ENCODE peak calls at places on chromosome 20, in nine cellular contexts. U, H, Y, R, M, T, A, I and E are unnamed samples.

GRCh38 chr20:37598611-37599342 is 71.1 kb upstream of the BLCAP start:
- DNase-seq in T (no peak), Y (no peak), I (no peak), U (no peak), A (no peak), H (no peak), R (no peak), M (no peak), E (no peak)

GRCh38 chr20:35339007-35339406 is 46.8 kb upstream of the FAM83C start:
- DNase-seq in I (no peak), R (no peak), M (no peak), U (peak; percentile 67), A (no peak), H (no peak), T (no peak), Y (no peak), E (no peak)

GRCh38 chr20:9166153-9166780 is 97.4 kb downstream of the PLCB4 start:
- DNase-seq in R (no peak), T (no peak), A (no peak), U (no peak), I (no peak), M (no peak), H (no peak), Y (no peak), E (no peak)

GRCh38 chr20:858011-858410 is 24.5 kb downstream of the FAM110A start:
- DNase-seq in U (no peak), H (no peak), T (no peak), Y (no peak), I (no peak), M (no peak), A (no peak), R (no peak), E (no peak)

GRCh38 chr20:47282864-47283263 is 73.6 kb downstream of the ZMYND8 start:
- DNase-seq in T (no peak), U (no peak), R (no peak), H (no peak), I (no peak), A (no peak), M (no peak), Y (no peak), E (no peak)

GRCh38 chr20:48679011-48679410 is 148.8 kb downstream of the PREX1 start:
- DNase-seq in R (no peak), H (no peak), T (no peak), A (no peak), I (no peak), U (no peak), M (no peak), Y (no peak), E (no peak)

GRCh38 chr20:37890643-37891042 is 12.3 kb upstream of the VSTM2L start:
- DNase-seq in I (no peak), Y (no peak), T (no peak), M (no peak), H (no peak), U (no peak), R (no peak), A (no peak), E (no peak)

GRCh38 chr20:49937023-49937929 is 1.1 kb downstream of the RNF114 start:
- DNase-seq in H (peak; percentile 33), A (no peak), U (no peak), Y (no peak), M (no peak), I (peak; percentile 42), T (no peak), R (no peak), E (no peak)

GRCh38 chr20:50153153-50153499 is 397 bp downstream of the PEDS1 start:
- DNase-seq in T (no peak), U (no peak), I (peak; percentile 44), A (no peak), Y (no peak), H (no peak), M (no peak), R (no peak), E (no peak)

GRCh38 chr20:62581308-62581707 is 61.0 kb upstream of the SLCO4A1 start:
- DNase-seq in R (no peak), T (no peak), A (no peak), M (no peak), Y (no peak), I (no peak), U (no peak), H (no peak), E (no peak)

GRCh38 chr20:54642733-54643667 is 167.6 kb downstream of the DOK5 start:
- DNase-seq in T (no peak), R (no peak), Y (no peak), M (no peak), U (no peak), I (no peak), A (no peak), H (no peak), E (no peak)

GRCh38 chr20:19880256-19881079 is 122.4 kb downstream of the RIN2 start:
- DNase-seq in R (no peak), A (no peak), T (no peak), I (no peak), M (no peak), U (peak; percentile 23), H (peak; percentile 23), Y (no peak), E (no peak)

GRCh38 chr20:11296221-11296620 is 621.5 kb upstream of the BTBD3 start:
- DNase-seq in Y (no peak), R (no peak), I (no peak), T (no peak), M (no peak), U (no peak), A (no peak), H (no peak), E (no peak)

GRCh38 chr20:19621072-19621471 is 137.0 kb upstream of the RIN2 start:
- DNase-seq in T (no peak), A (no peak), R (no peak), I (no peak), H (peak; percentile 77), Y (no peak), U (no peak), M (no peak), E (no peak)

GRCh38 chr20:41232971-41233926 is 84.3 kb downstream of the ZHX3 start:
- DNase-seq in Y (no peak), A (no peak), H (peak; percentile 21), R (no peak), U (peak; percentile 41), T (no peak), M (no peak), I (no peak), E (no peak)

GRCh38 chr20:44692932-44693476 is 22.2 kb upstream of the CCN5 start:
- DNase-seq in H (no peak), M (no peak), Y (peak; percentile 99), I (peak; percentile 22), T (no peak), A (no peak), R (peak; percentile 58), U (peak; percentile 100), E (no peak)